ENCODE peak calls at places on chromosomes 3 and 15, in six cellular contexts. D is IMR-90, C is mesenchymal stem cell, X is H9, Z is H1, E is trophoblast cell. O is an unnamed sample.
A peak's percentile ranks its signal among the peaks of the same experiment; 100 is the strongest.

GRCh38 chr3:184732133-184732532 is 20.3 kb upstream of the MAGEF1 start:
- DNase-seq in E (no peak), X (no peak), Z (no peak), D (no peak), C (no peak), O (no peak)

GRCh38 chr3:7201784-7202183 is 340.9 kb downstream of the GRM7 start:
- DNase-seq in Z (no peak), E (no peak), X (no peak), C (no peak), D (no peak), O (no peak)

GRCh38 chr3:179069762-179070390 is 1.7 kb downstream of the ZMAT3 start:
- DNase-seq in D (peak; percentile 58), Z (no peak), C (peak; percentile 52), E (no peak), X (no peak), O (no peak)

GRCh38 chr3:84998545-84998944 is 39.8 kb downstream of the CADM2 start:
- DNase-seq in E (no peak), C (no peak), X (no peak), Z (no peak), D (no peak), O (no peak)

GRCh38 chr3:126562737-126563276 is 4.1 kb upstream of the C3orf22 start:
- DNase-seq in C (no peak), D (no peak), X (no peak), E (no peak), Z (no peak), O (no peak)

GRCh38 chr3:141387446-141388030 is 19.2 kb downstream of the ZBTB38 start:
- DNase-seq in E (no peak), Z (no peak), D (no peak), C (no peak), X (no peak), O (no peak)

GRCh38 chr15:89165677-89166076 is 55.7 kb downstream of the RLBP1 start:
- DNase-seq in E (no peak), Z (no peak), D (peak; percentile 29), X (no peak), C (no peak), O (no peak)

GRCh38 chr3:187044206-187044605 is 95.1 kb downstream of the RPL39L start:
- DNase-seq in Z (no peak), C (no peak), D (no peak), X (no peak), E (no peak), O (no peak)

GRCh38 chr3:153166206-153166605 is 4.2 kb downstream of the RAP2B start:
- DNase-seq in C (no peak), Z (no peak), X (no peak), D (peak; percentile 33), E (no peak), O (no peak)

GRCh38 chr3:153163349-153164008 is 1.5 kb downstream of the RAP2B start:
- DNase-seq in Z (no peak), C (peak; percentile 54), X (no peak), E (peak; percentile 35), D (peak; percentile 29), O (no peak)

GRCh38 chr3:153165211-153165815 is 3.3 kb downstream of the RAP2B start:
- DNase-seq in X (no peak), E (no peak), C (peak; percentile 42), D (peak; percentile 42), Z (no peak), O (no peak)

GRCh38 chr3:153162513-153163348 is 705 bp downstream of the RAP2B start:
- DNase-seq in C (peak; percentile 57), X (peak; percentile 37), E (peak; percentile 75), Z (no peak), D (peak; percentile 26), O (peak; percentile 49)

GRCh38 chr3:153164009-153164550 is 2.1 kb downstream of the RAP2B start:
- DNase-seq in C (no peak), X (no peak), D (no peak), E (no peak), Z (no peak), O (no peak)
- H3K23ac ChIP-seq in C (no peak overlapping the region), X (no peak overlapping the region), D (peak overlapping the region; percentile 92), E (no peak overlapping the region), Z (no peak overlapping the region), O (no peak overlapping the region)

DNA sequence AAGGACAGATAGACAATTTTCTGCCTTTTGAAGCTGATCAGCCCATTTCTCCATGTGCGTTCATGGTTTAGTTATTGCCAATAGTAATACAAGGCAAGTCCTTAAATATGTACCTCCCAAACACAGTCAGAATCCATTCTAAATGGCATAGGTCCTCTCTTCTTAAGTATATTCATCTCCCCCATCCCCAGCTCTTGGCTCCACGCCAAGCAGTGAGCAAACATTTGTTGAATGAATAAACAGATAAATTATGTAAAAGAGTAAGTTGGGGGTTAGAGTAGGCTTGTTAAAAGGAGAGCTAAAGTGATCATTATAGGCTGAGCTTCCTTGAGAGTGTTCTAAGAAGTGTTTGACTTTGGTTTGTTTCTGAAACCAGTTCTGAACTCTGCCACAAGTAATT is 241.3 kb downstream of the ITPR1 start:
- DNase-seq in X (no peak), D (no peak), Z (no peak), E (no peak), C (no peak), O (no peak)
- H3K18ac ChIP-seq in X (no peak overlapping the region), D (no peak overlapping the region), Z (no peak overlapping the region), E (no peak overlapping the region), C (no peak overlapping the region), O (no peak overlapping the region)

GRCh38 chr15:76336254-76337046 is at the start of gene ISL2:
- DNase-seq in C (peak; percentile 83), E (peak; percentile 61), X (peak; percentile 97), D (peak; percentile 96), Z (peak; percentile 89), O (peak; percentile 90)
- H2AFZ ChIP-seq in C (no peak within 1 kb of the TSS), E (no peak within 1 kb of the TSS), X (no peak within 1 kb of the TSS), D (peak within 1 kb of the TSS; percentile 87), Z (peak within 1 kb of the TSS; percentile 74), O (peak within 1 kb of the TSS; percentile 88)

GRCh38 chr3:42700366-42701288 is 2.0 kb downstream of the HHATL start:
- DNase-seq in E (no peak), C (no peak), Z (no peak), D (no peak), X (peak; percentile 20), O (no peak)
- H3K23ac ChIP-seq in E (no peak overlapping the region), C (no peak overlapping the region), Z (no peak overlapping the region), D (no peak overlapping the region), X (no peak overlapping the region), O (no peak overlapping the region)

DNA sequence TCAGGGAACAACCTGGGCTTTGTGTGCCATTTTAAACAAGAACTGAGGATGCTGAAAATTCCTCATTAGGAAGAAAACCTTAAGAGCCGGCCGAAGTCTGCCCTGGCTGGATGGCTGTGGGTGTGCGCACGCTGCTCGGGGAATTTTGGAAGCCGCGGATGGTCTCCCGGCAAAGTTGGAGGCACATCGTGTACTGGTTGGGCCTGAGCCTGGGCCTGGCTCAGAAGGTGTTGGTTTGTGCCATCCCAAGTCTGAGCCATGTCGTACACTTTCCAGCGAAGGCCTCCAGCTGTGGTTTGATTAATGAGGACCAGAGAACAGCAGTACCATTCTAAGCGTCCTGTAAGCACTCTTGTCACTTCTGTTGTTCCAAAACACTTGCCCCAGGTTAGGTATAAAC is 188.2 kb downstream of the ATP10A start:
- DNase-seq in E (no peak), D (no peak), X (no peak), Z (no peak), C (no peak), O (no peak)
- H3K18ac ChIP-seq in E (no peak overlapping the region), D (no peak overlapping the region), X (no peak overlapping the region), Z (no peak overlapping the region), C (no peak overlapping the region), O (peak overlapping the region; percentile 44)

GRCh38 chr3:188926141-188926540 is 245.6 kb upstream of the TPRG1 start:
- DNase-seq in D (peak; percentile 24), E (no peak), C (no peak), X (no peak), Z (no peak), O (no peak)

GRCh38 chr3:188926741-188927650 is 244.8 kb upstream of the TPRG1 start:
- DNase-seq in Z (no peak), X (no peak), C (no peak), D (peak; percentile 8), E (peak; percentile 92), O (no peak)

GRCh38 chr3:188927971-188928370 is 243.8 kb upstream of the TPRG1 start:
- DNase-seq in E (no peak), C (no peak), Z (no peak), D (no peak), X (no peak), O (no peak)

GRCh38 chr3:188931531-188931930 is 240.2 kb upstream of the TPRG1 start:
- DNase-seq in C (no peak), D (no peak), E (no peak), X (no peak), Z (no peak), O (no peak)

GRCh38 chr3:188929138-188929537 is 242.6 kb upstream of the TPRG1 start:
- DNase-seq in Z (no peak), D (no peak), X (no peak), E (no peak), C (no peak), O (no peak)
- H2AFZ ChIP-seq in Z (peak overlapping the region; percentile 34), D (no peak overlapping the region), X (no peak overlapping the region), E (no peak overlapping the region), C (no peak overlapping the region), O (peak overlapping the region; percentile 79)

DNA sequence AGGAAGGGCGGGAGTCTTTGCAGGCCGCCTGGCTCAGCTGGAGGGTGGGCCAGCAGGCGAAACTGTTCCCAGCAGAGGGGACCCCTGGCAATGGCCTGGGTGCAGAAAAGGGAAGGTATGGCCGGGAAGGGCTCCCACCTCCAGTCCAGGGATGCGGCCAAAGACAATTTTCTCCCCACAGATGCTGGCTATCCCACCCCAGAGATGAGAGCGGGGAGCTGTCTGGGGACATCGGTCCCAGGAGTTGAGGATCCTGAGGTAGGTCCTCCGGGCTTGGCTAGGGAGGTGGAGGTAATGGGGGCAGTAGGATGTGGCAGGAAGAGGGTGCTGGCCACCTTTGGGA is 1.7 kb downstream of the SEMA3G start:
- DNase-seq in Z (no peak), D (no peak), E (no peak), X (peak; percentile 21), C (no peak), O (no peak)
- H3K23ac ChIP-seq in Z (no peak overlapping the region), D (no peak overlapping the region), E (no peak overlapping the region), X (no peak overlapping the region), C (no peak overlapping the region), O (peak overlapping the region; percentile 50)